ENCODE peak calls at places on chromosomes 5 and 9, in four cellular contexts. I, C, X and Q are unnamed samples.

GRCh38 chr9:112761912-112762651 is 11.5 kb downstream of the SNX30 start:
- DNase-seq in I (no peak), C (peak; percentile 54), X (no peak), Q (no peak)

GRCh38 chr9:108569624-108570023 is 286.2 kb downstream of the ACTL7B start:
- DNase-seq in I (no peak), C (peak; percentile 56), X (no peak), Q (peak; percentile 94)

GRCh38 chr5:73388371-73388684 is 60.2 kb downstream of the FOXD1 start:
- DNase-seq in I (no peak), C (no peak), X (no peak), Q (no peak)

GRCh38 chr5:83720805-83721431 is at the start of gene HAPLN1:
- DNase-seq in I (no peak), C (no peak), X (peak; percentile 57), Q (no peak)

GRCh38 chr9:116549061-116549664 is 137.9 kb upstream of the TRIM32 start:
- DNase-seq in I (peak; percentile 70), C (peak; percentile 97), X (no peak), Q (peak; percentile 96)

GRCh38 chr9:30628915-30629564 is 1755.4 kb upstream of the ACO1 start:
- DNase-seq in I (no peak), C (no peak), X (no peak), Q (no peak)

GRCh38 chr9:136577941-136578619 is 32.2 kb upstream of the NOTCH1 start:
- DNase-seq in I (no peak), C (no peak), X (no peak), Q (no peak)

GRCh38 chr9:112921549-112921948 is 30.9 kb upstream of the SLC46A2 start:
- DNase-seq in I (no peak), C (peak; percentile 65), X (peak; percentile 37), Q (peak; percentile 61)

GRCh38 chr9:119801311-119801710 is 432.1 kb upstream of the BRINP1 start:
- DNase-seq in I (no peak), C (no peak), X (no peak), Q (no peak)

GRCh38 chr5:93209476-93209875 is 371.5 kb downstream of the NR2F1-AS1 start:
- DNase-seq in I (no peak), C (no peak), X (no peak), Q (no peak)

GRCh38 chr9:73714294-73714693 is 562.6 kb downstream of the ANXA1 start:
- DNase-seq in I (no peak), C (no peak), X (no peak), Q (peak; percentile 94)

GRCh38 chr5:161378701-161379100 is 167.8 kb downstream of the GABRB2 start:
- DNase-seq in I (no peak), C (no peak), X (no peak), Q (no peak)

GRCh38 chr9:81526587-81526986 is 162.8 kb downstream of the TLE1 start:
- DNase-seq in I (no peak), C (peak; percentile 80), X (no peak), Q (peak; percentile 28)

GRCh38 chr5:125668904-125669303 is 754.3 kb upstream of the GRAMD2B start:
- DNase-seq in I (no peak), C (no peak), X (peak; percentile 32), Q (peak; percentile 92)

GRCh38 chr5:141349917-141350619 is at the start of gene PCDHGB1:
- DNase-seq in I (no peak), C (peak; percentile 64), X (peak; percentile 87), Q (peak; percentile 18)

GRCh38 chr5:125411163-125412050 is 665.0 kb upstream of the ZNF608 start:
- DNase-seq in I (no peak), C (peak; percentile 58), X (no peak), Q (peak; percentile 68)

GRCh38 chr9:128555180-128555721 is 2.9 kb downstream of the SPTAN1 start:
- DNase-seq in I (no peak), C (peak; percentile 52), X (peak; percentile 37), Q (peak; percentile 86)

GRCh38 chr5:13994606-13995336 is 50.3 kb upstream of the DNAH5 start:
- DNase-seq in I (no peak), C (peak; percentile 92), X (no peak), Q (no peak)

GRCh38 chr5:39190311-39191102 is 28.9 kb downstream of the FYB1 start:
- DNase-seq in I (no peak), C (no peak), X (no peak), Q (no peak)

GRCh38 chr5:74028406-74028805 is 402.4 kb downstream of the ARHGEF28 start:
- DNase-seq in I (no peak), C (no peak), X (no peak), Q (peak; percentile 99)

GRCh38 chr5:100901851-100902341 is 1.2 kb downstream of the ST8SIA4 start:
- DNase-seq in I (peak; percentile 52), C (peak; percentile 29), X (no peak), Q (peak; percentile 18)

GRCh38 chr5:100900796-100901731 is 2.0 kb downstream of the ST8SIA4 start:
- DNase-seq in I (peak; percentile 88), C (peak; percentile 60), X (peak; percentile 75), Q (peak; percentile 49)

GRCh38 chr5:100903036-100903887 is at the start of gene ST8SIA4:
- DNase-seq in I (peak; percentile 93), C (peak; percentile 69), X (peak; percentile 93), Q (peak; percentile 63)

GRCh38 chr5:100904259-100904822 is 1.3 kb upstream of the ST8SIA4 start:
- DNase-seq in I (peak; percentile 44), C (no peak), X (peak; percentile 32), Q (no peak)

DNA sequence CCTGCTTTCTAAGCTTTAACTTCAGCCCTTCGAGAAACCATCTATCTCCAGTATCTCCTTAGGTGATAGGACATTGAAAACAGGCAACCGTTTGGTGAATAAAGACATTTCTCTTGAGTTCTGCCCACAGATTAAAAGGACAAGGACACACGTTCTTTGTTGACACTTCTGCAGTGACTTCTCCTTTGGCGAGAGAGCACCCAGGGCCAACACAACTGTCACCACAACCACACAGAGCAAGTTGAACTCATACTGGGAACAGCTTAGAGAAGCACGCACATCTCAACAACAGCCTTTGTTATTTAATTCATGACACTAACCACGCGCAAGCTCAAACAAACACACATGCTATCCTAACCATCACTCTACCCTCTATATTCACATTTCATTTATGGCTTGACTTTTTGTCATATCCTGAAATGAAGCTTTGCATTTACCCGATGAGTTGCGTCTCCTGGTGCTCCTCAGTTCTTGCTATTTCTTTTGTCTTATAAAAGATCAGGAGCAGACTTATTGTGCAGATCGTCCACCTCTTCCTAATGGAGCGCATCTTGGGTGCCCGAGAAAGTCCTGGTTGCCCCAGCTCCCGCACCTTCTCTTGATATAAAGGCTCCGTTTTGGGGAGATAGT is 561 bp downstream of the ST8SIA4 start:
- DNase-seq in I (no peak), C (peak; percentile 31), X (peak; percentile 44), Q (no peak)
- H3K27me3 ChIP-seq in I (no peaks in the 10 kb centered on the region), C (peaks cover 9% of the 10 kb centered on the region), X (peaks cover 40% of the 10 kb centered on the region), Q (peaks cover 4% of the 10 kb centered on the region)

GRCh38 chr9:123957731-123958130 is 27.8 kb upstream of the DENND1A start:
- DNase-seq in I (no peak), C (no peak), X (no peak), Q (peak; percentile 12)

GRCh38 chr9:123960366-123960765 is 30.4 kb upstream of the DENND1A start:
- DNase-seq in I (no peak), C (no peak), X (no peak), Q (no peak)

GRCh38 chr9:123959787-123960186 is 29.9 kb upstream of the DENND1A start:
- DNase-seq in I (no peak), C (no peak), X (no peak), Q (no peak)

GRCh38 chr9:123957168-123957721 is 27.3 kb upstream of the DENND1A start:
- DNase-seq in I (no peak), C (no peak), X (no peak), Q (peak; percentile 34)

GRCh38 chr9:123960965-123961364 is 31.0 kb upstream of the DENND1A start:
- DNase-seq in I (no peak), C (no peak), X (no peak), Q (no peak)
- H3K27me3 ChIP-seq in I (peaks cover 46% of the 10 kb centered on the region), C (peaks cover 9% of the 10 kb centered on the region), X (no peaks in the 10 kb centered on the region), Q (peaks cover 4% of the 10 kb centered on the region)

DNA sequence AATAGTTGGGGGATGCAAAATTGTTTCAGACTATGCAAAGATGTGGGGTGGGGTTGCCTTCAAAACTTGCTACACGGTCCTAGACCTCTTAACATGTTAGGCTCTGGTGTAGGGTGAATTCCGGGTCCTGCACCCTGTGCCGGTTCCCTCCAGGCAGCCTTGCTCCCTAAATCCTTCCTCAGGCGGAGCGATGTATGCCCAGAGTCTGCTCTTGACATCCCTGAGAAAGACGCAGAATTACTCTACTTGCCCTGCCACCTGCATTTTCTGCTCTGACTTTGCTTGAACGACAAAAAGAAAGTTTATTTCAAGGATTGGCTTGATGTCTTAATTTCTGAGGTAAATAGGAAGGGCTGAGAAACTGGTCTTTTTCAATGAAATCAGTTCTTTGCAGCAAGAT is 691 bp downstream of the THBS4 start:
- DNase-seq in I (no peak), C (no peak), X (no peak), Q (no peak)
- H3K27me3 ChIP-seq in I (peaks cover 41% of the 10 kb centered on the region), C (peaks cover 39% of the 10 kb centered on the region), X (peaks cover 16% of the 10 kb centered on the region), Q (peaks cover 28% of the 10 kb centered on the region)

GRCh38 chr9:106130374-106130773 is 436.0 kb downstream of the TMEM38B start:
- DNase-seq in I (no peak), C (no peak), X (no peak), Q (no peak)
- H3K27me3 ChIP-seq in I (no peaks in the 10 kb centered on the region), C (no peaks in the 10 kb centered on the region), X (no peaks in the 10 kb centered on the region), Q (no peaks in the 10 kb centered on the region)

DNA sequence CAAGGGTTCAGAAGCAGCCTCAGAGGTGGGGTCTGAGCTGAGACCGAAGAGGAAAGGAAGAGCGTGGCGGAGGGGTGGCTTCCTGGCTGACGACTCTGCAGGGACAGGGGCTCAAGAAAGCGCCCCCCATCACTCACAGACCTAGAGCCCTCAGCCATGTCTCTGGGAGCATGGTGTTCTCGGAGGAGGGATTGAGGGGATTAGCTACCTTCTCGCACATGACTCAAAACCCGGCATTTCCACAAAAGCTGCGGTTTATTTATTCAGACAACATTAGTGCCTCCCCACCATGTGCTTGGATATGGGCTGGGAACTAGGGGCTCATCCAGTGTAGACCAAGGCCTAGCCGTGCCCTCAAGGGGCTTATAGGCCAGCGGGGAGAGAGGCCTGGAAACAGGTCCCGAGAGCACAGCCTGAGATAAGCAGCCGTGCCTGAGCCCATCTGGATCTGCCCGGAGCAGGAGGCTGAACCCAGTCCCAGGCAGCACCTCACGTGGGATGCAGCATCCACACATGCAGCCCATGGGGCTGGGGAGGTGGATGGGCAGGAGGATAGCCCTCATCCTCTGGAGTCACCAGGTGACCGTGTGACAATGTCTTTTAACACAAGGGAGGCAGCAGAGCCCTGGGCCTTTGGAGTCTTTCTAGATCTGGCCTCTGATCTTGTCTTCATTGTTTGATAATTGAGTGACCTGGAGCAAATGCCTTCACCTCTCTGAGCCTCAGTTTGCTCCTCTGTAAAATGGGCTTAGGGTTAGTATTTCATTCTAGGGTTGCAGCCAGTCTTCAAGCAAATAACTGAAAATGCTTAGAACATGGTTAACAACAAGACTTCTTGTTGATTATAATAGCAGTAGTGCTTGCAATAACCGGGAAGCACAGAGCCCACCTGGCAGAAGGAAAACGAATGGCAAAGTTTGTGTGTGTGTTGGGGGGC is 878 bp upstream of the HMCN2 start:
- DNase-seq in I (no peak), C (no peak), X (no peak), Q (no peak)
- H3K27me3 ChIP-seq in I (peaks cover 61% of the 10 kb centered on the region), C (peaks cover 57% of the 10 kb centered on the region), X (peaks cover 3% of the 10 kb centered on the region), Q (peaks cover 34% of the 10 kb centered on the region)

GRCh38 chr5:1884638-1885475 is 2.1 kb upstream of the IRX4 start:
- DNase-seq in I (peak; percentile 19), C (no peak), X (no peak), Q (no peak)
- H3K27me3 ChIP-seq in I (peaks cover 96% of the 10 kb centered on the region), C (peaks cover 57% of the 10 kb centered on the region), X (peaks cover 61% of the 10 kb centered on the region), Q (peaks cover 56% of the 10 kb centered on the region)

GRCh38 chr9:13665418-13666066 is 386.1 kb upstream of the MPDZ start:
- DNase-seq in I (no peak), C (peak; percentile 75), X (no peak), Q (peak; percentile 1)
- H3K27me3 ChIP-seq in I (no peaks in the 10 kb centered on the region), C (no peaks in the 10 kb centered on the region), X (no peaks in the 10 kb centered on the region), Q (no peaks in the 10 kb centered on the region)